ENCODE peak calls at places on chromosomes 13 and 19, in six cellular contexts. V is MM.1S; G is CD8-positive, alpha-beta memory T cell; R is adrenal gland; J is sigmoid colon; N is CD8-positive, alpha-beta T cell. M is an unnamed sample. For H3K4me1, the result is how much of the 10 kb centered on the place peaks cover.

GRCh38 chr13:48782429-48782840 is 128.7 kb downstream of the CYSLTR2 start:
- DNase-seq in V (no peak), G (no peak), R (no peak), J (no peak), N (no peak), M (peak)

GRCh38 chr13:42333613-42334328 is 61.8 kb downstream of the AKAP11 start:
- DNase-seq in V (peak), G (no peak), R (no peak), J (no peak), N (no peak), M (peak)

GRCh38 chr13:27293051-27293691 is 22.5 kb downstream of the RASL11A start:
- DNase-seq in V (no peak), G (no peak), R (no peak), J (no peak), N (no peak), M (no peak)

GRCh38 chr13:79815041-79815440 is 334.1 kb downstream of the NDFIP2 start:
- DNase-seq in V (no peak), G (no peak), R (no peak), J (no peak), N (no peak), M (no peak)

GRCh38 chr13:93882086-93882651 is 597.3 kb downstream of the DCT start:
- DNase-seq in V (no peak), G (no peak), R (no peak), J (no peak), N (no peak), M (peak)

GRCh38 chr13:59533561-59534337 is 630.0 kb downstream of the DIAPH3 start:
- DNase-seq in V (no peak), G (no peak), R (no peak), J (no peak), N (no peak), M (peak)

GRCh38 chr19:8688930-8689329 is 9.7 kb downstream of the ACTL9 start:
- DNase-seq in V (no peak), G (no peak), R (no peak), J (no peak), N (no peak), M (no peak)

GRCh38 chr19:28285917-28286316 is 927.0 kb downstream of the UQCRFS1 start:
- DNase-seq in V (no peak), G (no peak), R (no peak), J (no peak), N (no peak), M (no peak)

GRCh38 chr19:16368385-16369305 is 44.0 kb downstream of the KLF2 start:
- DNase-seq in V (no peak), G (peak), R (peak), J (peak), N (peak), M (no peak)

GRCh38 chr13:109715902-109716301 is 70.5 kb downstream of the IRS2 start:
- DNase-seq in V (no peak), G (no peak), R (peak), J (no peak), N (no peak), M (peak)

GRCh38 chr19:33245948-33246728 is 20.5 kb upstream of the SLC7A10 start:
- DNase-seq in V (no peak), G (no peak), R (no peak), J (no peak), N (no peak), M (no peak)

GRCh38 chr13:102983496-102983895 is 82.7 kb downstream of the SLC10A2 start:
- DNase-seq in V (no peak), G (no peak), R (peak), J (no peak), N (no peak), M (no peak)

GRCh38 chr19:246551-246950 is 44.7 kb downstream of the PLPP2 start:
- DNase-seq in V (no peak), G (no peak), R (no peak), J (no peak), N (no peak), M (no peak)

GRCh38 chr13:73054712-73055111 is 4.1 kb upstream of the KLF5 start:
- DNase-seq in V (no peak), G (no peak), R (no peak), J (no peak), N (no peak), M (no peak)

GRCh38 chr13:110187501-110188161 is 119.3 kb downstream of the COL4A1 start:
- DNase-seq in V (no peak), G (no peak), R (peak), J (peak), N (no peak), M (peak)

GRCh38 chr13:94764576-94765321 is 52.4 kb upstream of the SOX21 start:
- DNase-seq in V (no peak), G (no peak), R (no peak), J (no peak), N (no peak), M (no peak)

GRCh38 chr13:109743706-109744453 is 42.5 kb downstream of the IRS2 start:
- DNase-seq in V (peak), G (no peak), R (no peak), J (no peak), N (no peak), M (peak)

GRCh38 chr13:39597828-39598227 is 5.2 kb downstream of the LHFPL6 start:
- DNase-seq in V (no peak), G (no peak), R (no peak), J (no peak), N (no peak), M (no peak)

GRCh38 chr19:51727349-51727880 is 3.6 kb upstream of the HAS1 start:
- DNase-seq in V (no peak), G (no peak), R (no peak), J (no peak), N (no peak), M (peak)

GRCh38 chr19:56105090-56105701 is 15.9 kb downstream of the ZNF787 start:
- DNase-seq in V (no peak), G (no peak), R (peak), J (peak), N (peak), M (peak)

GRCh38 chr13:29520671-29521070 is 74.8 kb downstream of the SLC7A1 start:
- DNase-seq in V (no peak), G (no peak), R (no peak), J (no peak), N (no peak), M (peak)

GRCh38 chr13:65532231-65532630 is 1697.9 kb downstream of the PCDH9 start:
- DNase-seq in V (no peak), G (no peak), R (no peak), J (no peak), N (no peak), M (no peak)

GRCh38 chr13:67230774-67231480 is 791 bp upstream of the PCDH9 start:
- DNase-seq in V (peak), G (peak), R (peak), J (peak), N (peak), M (peak)

GRCh38 chr13:49821216-49821820 is 28.8 kb upstream of the KPNA3 start:
- DNase-seq in V (no peak), G (no peak), R (peak), J (no peak), N (no peak), M (no peak)

GRCh38 chr13:43877788-43878187 is 1.8 kb downstream of the CCDC122 start:
- DNase-seq in V (no peak), G (no peak), R (no peak), J (no peak), N (no peak), M (no peak)

GRCh38 chr19:1992759-1993260 is 22.7 kb downstream of the BTBD2 start:
- DNase-seq in V (no peak), G (no peak), R (peak), J (peak), N (no peak), M (peak)

GRCh38 chr13:29948246-29948645 is 97.8 kb upstream of the UBL3 start:
- DNase-seq in V (no peak), G (no peak), R (no peak), J (no peak), N (no peak), M (no peak)

GRCh38 chr13:44938854-44939253 is 50.4 kb downstream of the NUFIP1 start:
- DNase-seq in V (no peak), G (no peak), R (no peak), J (no peak), N (no peak), M (no peak)

GRCh38 chr13:34914416-34914815 is 27.7 kb upstream of the NBEA start:
- DNase-seq in V (no peak), G (no peak), R (no peak), J (no peak), N (no peak), M (no peak)

GRCh38 chr19:8340341-8341096 is 2.5 kb downstream of the KANK3 start:
- DNase-seq in V (no peak), G (no peak), R (peak), J (peak), N (no peak), M (no peak)

GRCh38 chr19:12766051-12766521 is 9.3 kb downstream of the HOOK2 start:
- DNase-seq in V (peak), G (peak), R (peak), J (peak), N (peak), M (peak)

GRCh38 chr13:25980255-25980654 is 71.6 kb downstream of the SHISA2 start:
- DNase-seq in V (no peak), G (no peak), R (no peak), J (no peak), N (no peak), M (peak)

GRCh38 chr13:20146381-20146780 is 14.5 kb downstream of the GJA3 start:
- DNase-seq in V (no peak), G (no peak), R (no peak), J (no peak), N (no peak), M (no peak)

GRCh38 chr19:16075430-16076153 is 703 bp upstream of the TPM4 start:
- DNase-seq in V (no peak), G (no peak), R (no peak), J (peak), N (no peak), M (no peak)

GRCh38 chr13:105097501-105097900 is 1438.0 kb downstream of the EFNB2 start:
- DNase-seq in V (no peak), G (no peak), R (no peak), J (no peak), N (no peak), M (no peak)

GRCh38 chr13:113642563-113642962 is 15.4 kb downstream of the ATP4B start:
- DNase-seq in V (no peak), G (no peak), R (no peak), J (no peak), N (no peak), M (no peak)

GRCh38 chr13:113643593-113643992 is 14.4 kb downstream of the ATP4B start:
- DNase-seq in V (no peak), G (no peak), R (no peak), J (no peak), N (no peak), M (no peak)

GRCh38 chr13:113639661-113640262 is 18.2 kb downstream of the ATP4B start:
- DNase-seq in V (no peak), G (peak), R (no peak), J (peak), N (no peak), M (no peak)

GRCh38 chr13:113638806-113639205 is 19.2 kb downstream of the ATP4B start:
- DNase-seq in V (no peak), G (peak), R (no peak), J (peak), N (no peak), M (no peak)

DNA sequence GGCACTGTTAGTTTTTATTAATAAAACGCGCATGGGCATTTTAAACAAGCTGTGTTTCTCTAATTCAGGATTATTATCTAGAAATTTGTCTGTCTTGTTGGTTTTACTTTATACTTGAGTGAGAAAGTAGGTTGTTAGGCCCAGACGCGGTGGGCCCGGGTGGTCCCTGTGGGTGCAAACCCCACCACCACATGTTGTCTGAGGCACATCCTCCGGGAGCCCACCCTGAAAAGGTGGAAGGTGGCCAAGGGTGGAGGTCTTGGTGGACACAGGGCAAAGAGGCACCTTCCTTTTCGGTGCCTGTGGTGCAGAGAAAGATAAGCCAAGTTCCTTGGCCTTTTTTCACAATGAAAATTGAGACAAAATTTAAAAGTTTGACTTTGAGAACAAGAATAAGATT is 16.6 kb downstream of the ATP4B start:
- DNase-seq in V (no peak), G (peak), R (no peak), J (peak), N (no peak), M (no peak)
- H3K4me3 ChIP-seq in V (no peak), G (no peak), R (no peak), J (no peak), N (no peak), M (no peak)

DNA sequence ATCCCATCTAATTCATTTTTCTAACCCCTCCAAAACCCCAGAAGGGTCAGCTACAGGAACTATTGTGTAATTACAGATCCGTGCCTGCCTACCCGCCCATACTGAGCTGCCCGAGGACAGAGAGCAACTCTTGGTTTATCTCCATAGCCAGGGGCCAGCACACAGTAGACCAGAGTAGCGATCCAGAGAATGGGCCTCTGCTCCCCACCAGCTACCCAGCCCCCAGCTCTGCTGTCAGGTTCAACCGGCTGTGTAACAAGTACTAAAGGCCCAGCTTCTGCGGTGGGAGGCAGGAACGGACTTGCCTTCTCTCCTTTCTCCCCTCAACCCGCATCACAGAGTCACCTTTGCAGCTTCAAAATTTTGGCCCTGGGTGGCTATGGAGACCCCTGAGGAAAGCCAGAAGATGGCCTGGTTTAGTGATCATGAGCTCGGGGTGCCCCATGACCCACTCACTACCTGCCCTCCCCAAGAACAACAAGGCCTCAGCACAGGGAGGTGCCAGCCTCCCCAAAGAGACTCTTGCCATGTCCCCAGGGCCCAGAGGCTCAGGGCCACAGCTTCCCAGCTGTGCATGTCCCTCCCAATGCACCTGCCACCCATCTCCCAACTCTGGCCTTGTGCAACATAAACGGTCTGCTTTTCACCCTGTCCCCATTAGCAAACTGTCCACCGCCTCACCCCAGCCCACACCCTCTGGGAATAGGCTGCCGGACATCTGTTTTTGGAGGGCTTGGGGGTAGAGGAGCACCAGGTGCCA is 5.7 kb downstream of the CALM3 start:
- DNase-seq in V (no peak), G (no peak), R (no peak), J (peak), N (no peak), M (no peak)
- H3K4me1 ChIP-seq in V (under half), G (under half), R (under half), J (under half), N (under half), M (under half)

DNA sequence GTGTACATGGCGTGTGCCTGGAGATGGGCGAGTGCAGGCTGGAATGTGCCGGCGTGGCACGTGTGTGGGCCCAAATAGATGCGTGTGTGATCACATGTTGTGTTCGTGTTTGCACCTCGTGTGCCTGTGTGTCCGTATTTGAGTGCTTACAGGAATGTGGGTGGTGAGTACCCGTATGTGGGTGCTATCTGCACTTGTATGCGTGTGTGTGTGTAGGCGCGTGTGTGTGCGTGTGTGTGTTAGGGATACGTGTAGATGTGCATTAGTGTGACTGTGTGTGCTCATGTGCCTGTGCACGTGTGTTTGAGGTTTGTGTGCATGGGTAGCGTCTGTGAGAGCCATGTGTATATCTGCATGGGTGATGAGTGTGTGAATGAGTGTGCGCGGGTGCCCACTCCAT is 3.5 kb downstream of the ZNF536 start:
- DNase-seq in V (no peak), G (no peak), R (no peak), J (no peak), N (no peak), M (no peak)
- H3K4me3 ChIP-seq in V (no peak), G (no peak), R (no peak), J (no peak), N (no peak), M (no peak)

DNA sequence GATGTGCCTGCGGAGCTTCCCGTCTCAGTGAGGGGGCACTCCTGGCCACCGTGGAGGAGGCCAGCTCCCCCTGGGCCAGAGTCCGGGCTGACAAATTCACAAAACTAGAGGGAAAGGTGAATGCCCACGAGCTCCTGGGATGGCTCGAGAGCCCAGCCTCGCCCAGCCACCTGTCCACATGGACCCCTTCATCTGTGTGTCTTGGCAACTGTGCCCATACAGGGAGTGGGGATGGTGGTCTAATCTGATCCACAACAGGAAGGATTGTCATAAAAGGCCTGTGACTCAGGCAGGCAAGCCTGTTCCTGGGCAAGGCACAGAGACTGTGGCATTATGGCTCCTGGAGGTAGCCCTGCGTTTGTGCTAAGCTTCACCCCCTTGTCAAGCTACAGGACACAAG is 19.9 kb downstream of the CAPS start:
- DNase-seq in V (no peak), G (no peak), R (no peak), J (no peak), N (no peak), M (no peak)
- H3K4me1 ChIP-seq in V (under half), G (under half), R (under half), J (half or more), N (under half), M (under half)

GRCh38 chr19:54418030-54418929 is 3.0 kb downstream of the TTYH1 start:
- DNase-seq in V (no peak), G (no peak), R (peak), J (no peak), N (peak), M (no peak)
- H3K4me3 ChIP-seq in V (no peak), G (no peak), R (peak), J (no peak), N (no peak), M (no peak)

GRCh38 chr13:46687810-46688209 is 109.2 kb downstream of the ESD start:
- DNase-seq in V (no peak), G (no peak), R (peak), J (no peak), N (peak), M (peak)
- H3K4me1 ChIP-seq in V (under half), G (under half), R (under half), J (under half), N (under half), M (under half)

DNA sequence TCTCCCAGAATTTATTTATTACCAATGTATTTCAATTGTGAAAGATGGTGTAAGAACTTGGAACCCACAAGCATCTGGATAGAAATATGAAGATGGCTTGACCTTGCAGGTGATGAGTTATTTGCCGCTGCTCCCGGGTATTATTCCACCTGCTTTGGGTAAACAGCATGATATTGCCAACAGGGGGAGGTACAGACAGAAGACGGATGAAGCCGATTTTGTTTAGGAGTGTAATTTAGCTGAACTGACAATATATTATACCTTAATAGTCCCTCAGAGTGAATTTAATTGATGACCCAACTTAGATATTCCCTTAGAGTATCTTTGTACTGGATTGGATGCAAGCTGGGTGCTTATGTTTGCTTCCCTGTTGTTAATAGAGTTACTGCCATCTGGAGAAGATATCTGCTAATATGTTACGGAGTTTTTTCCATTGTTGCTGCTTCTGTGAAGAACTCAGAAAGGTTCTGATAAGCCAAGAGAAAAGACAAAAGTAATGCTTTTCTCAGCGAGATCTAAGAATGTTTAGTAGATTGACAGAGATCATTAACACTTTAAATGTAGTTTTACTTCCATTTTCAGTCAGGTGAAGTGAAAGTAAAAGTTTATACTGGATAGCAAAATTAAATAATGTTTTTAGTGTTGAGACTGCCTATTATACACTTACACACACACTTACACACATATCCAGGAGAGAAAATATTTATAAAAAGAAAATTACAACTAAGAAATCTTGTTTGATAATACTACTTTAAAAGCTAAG is 2220.8 kb upstream of the PCDH20 start:
- DNase-seq in V (peak), G (no peak), R (no peak), J (no peak), N (no peak), M (peak)
- H3K4me3 ChIP-seq in V (no peak), G (no peak), R (peak), J (no peak), N (no peak), M (peak)

DNA sequence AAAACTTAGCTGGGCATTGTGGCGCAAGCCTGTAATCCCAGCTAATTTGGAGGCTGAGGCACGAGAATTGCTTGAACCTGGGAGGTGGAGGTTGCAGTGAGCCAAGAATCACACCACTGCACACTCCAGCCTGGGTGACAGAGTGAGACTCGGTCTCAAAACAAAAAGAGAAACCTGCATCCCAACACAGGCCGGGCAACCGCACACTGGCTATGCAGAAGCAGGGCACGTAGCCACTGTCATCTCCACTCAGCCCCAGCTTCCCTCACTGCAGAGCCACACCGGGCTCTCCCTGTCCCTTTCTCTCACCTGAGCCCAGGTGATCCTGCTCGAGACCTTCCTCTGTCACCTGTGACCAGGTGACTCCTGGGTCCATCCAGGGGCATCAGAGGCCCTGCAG is 11.7 kb downstream of the ELL start:
- DNase-seq in V (no peak), G (no peak), R (no peak), J (no peak), N (no peak), M (no peak)
- H3K4me1 ChIP-seq in V (under half), G (half or more), R (half or more), J (half or more), N (half or more), M (under half)

M was measured in PC-3.